ENCODE peak calls at places on chromosome 10, in nine cellular contexts. One of them, this sample, is unnamed. For H3K4me1, the result is how much of the 10 kb centered on the place peaks cover.

GRCh38 chr10:21336476-21337170 is 188.9 kb downstream of the SKIDA1 start:
- DNase-seq in left lung: peak
- DNase-seq in astrocyte: peak
- DNase-seq in transverse colon: no peak
- DNase-seq in A549: peak
- DNase-seq in psoas muscle: peak
- DNase-seq in colonic mucosa: no peak
- DNase-seq in tibial artery: peak
- DNase-seq in CD8-positive, alpha-beta T cell: no peak
- DNase-seq in this sample: peak

GRCh38 chr10:19576576-19576975 is 239.7 kb upstream of the PLXDC2 start:
- DNase-seq in left lung: no peak
- DNase-seq in astrocyte: no peak
- DNase-seq in transverse colon: no peak
- DNase-seq in A549: no peak
- DNase-seq in psoas muscle: no peak
- DNase-seq in colonic mucosa: no peak
- DNase-seq in tibial artery: no peak
- DNase-seq in CD8-positive, alpha-beta T cell: no peak
- DNase-seq in this sample: no peak

GRCh38 chr10:16602104-16602735 is 80.5 kb upstream of the C1QL3 start:
- DNase-seq in left lung: no peak
- DNase-seq in astrocyte: no peak
- DNase-seq in transverse colon: no peak
- DNase-seq in A549: no peak
- DNase-seq in psoas muscle: no peak
- DNase-seq in colonic mucosa: no peak
- DNase-seq in tibial artery: no peak
- DNase-seq in CD8-positive, alpha-beta T cell: no peak
- DNase-seq in this sample: no peak

GRCh38 chr10:20399789-20400188 is 497.3 kb downstream of the NEBL start:
- DNase-seq in left lung: no peak
- DNase-seq in astrocyte: no peak
- DNase-seq in transverse colon: no peak
- DNase-seq in A549: no peak
- DNase-seq in psoas muscle: no peak
- DNase-seq in colonic mucosa: no peak
- DNase-seq in tibial artery: no peak
- DNase-seq in CD8-positive, alpha-beta T cell: no peak
- DNase-seq in this sample: no peak

GRCh38 chr10:49254556-49255318 is 44.2 kb upstream of the C10orf71 start:
- DNase-seq in left lung: no peak
- DNase-seq in astrocyte: no peak
- DNase-seq in transverse colon: no peak
- DNase-seq in A549: no peak
- DNase-seq in psoas muscle: no peak
- DNase-seq in colonic mucosa: no peak
- DNase-seq in tibial artery: no peak
- DNase-seq in CD8-positive, alpha-beta T cell: peak
- DNase-seq in this sample: no peak

GRCh38 chr10:124322191-124322980 is 96.3 kb downstream of the OAT start:
- DNase-seq in left lung: no peak
- DNase-seq in astrocyte: no peak
- DNase-seq in transverse colon: no peak
- DNase-seq in A549: no peak
- DNase-seq in psoas muscle: no peak
- DNase-seq in colonic mucosa: no peak
- DNase-seq in tibial artery: no peak
- DNase-seq in CD8-positive, alpha-beta T cell: no peak
- DNase-seq in this sample: no peak

GRCh38 chr10:88555190-88555894 is 27.8 kb downstream of the RNLS start:
- DNase-seq in left lung: no peak
- DNase-seq in astrocyte: no peak
- DNase-seq in transverse colon: no peak
- DNase-seq in A549: no peak
- DNase-seq in psoas muscle: no peak
- DNase-seq in colonic mucosa: no peak
- DNase-seq in tibial artery: no peak
- DNase-seq in CD8-positive, alpha-beta T cell: no peak
- DNase-seq in this sample: no peak

GRCh38 chr10:49833162-49833561 is 71.0 kb upstream of the OGDHL start:
- DNase-seq in left lung: no peak
- DNase-seq in astrocyte: no peak
- DNase-seq in transverse colon: no peak
- DNase-seq in A549: no peak
- DNase-seq in psoas muscle: no peak
- DNase-seq in colonic mucosa: no peak
- DNase-seq in tibial artery: no peak
- DNase-seq in CD8-positive, alpha-beta T cell: no peak
- DNase-seq in this sample: no peak

GRCh38 chr10:115030483-115031200 is 62.5 kb upstream of the ATRNL1 start:
- DNase-seq in left lung: no peak
- DNase-seq in astrocyte: no peak
- DNase-seq in transverse colon: no peak
- DNase-seq in A549: no peak
- DNase-seq in psoas muscle: no peak
- DNase-seq in colonic mucosa: no peak
- DNase-seq in tibial artery: no peak
- DNase-seq in CD8-positive, alpha-beta T cell: no peak
- DNase-seq in this sample: no peak

GRCh38 chr10:46270086-46270811 is 16.5 kb upstream of the ANTXRL start:
- DNase-seq in left lung: no peak
- DNase-seq in astrocyte: no peak
- DNase-seq in transverse colon: no peak
- DNase-seq in A549: no peak
- DNase-seq in psoas muscle: no peak
- DNase-seq in colonic mucosa: no peak
- DNase-seq in tibial artery: no peak
- DNase-seq in CD8-positive, alpha-beta T cell: no peak
- DNase-seq in this sample: no peak
- H3K4me1 ChIP-seq in left lung: under half
- H3K4me1 ChIP-seq in astrocyte: under half
- H3K4me1 ChIP-seq in transverse colon: under half
- H3K4me1 ChIP-seq in A549: under half
- H3K4me1 ChIP-seq in psoas muscle: under half
- H3K4me1 ChIP-seq in colonic mucosa: under half
- H3K4me1 ChIP-seq in tibial artery: under half
- H3K4me1 ChIP-seq in CD8-positive, alpha-beta T cell: half or more
- H3K4me1 ChIP-seq in this sample: under half

DNA sequence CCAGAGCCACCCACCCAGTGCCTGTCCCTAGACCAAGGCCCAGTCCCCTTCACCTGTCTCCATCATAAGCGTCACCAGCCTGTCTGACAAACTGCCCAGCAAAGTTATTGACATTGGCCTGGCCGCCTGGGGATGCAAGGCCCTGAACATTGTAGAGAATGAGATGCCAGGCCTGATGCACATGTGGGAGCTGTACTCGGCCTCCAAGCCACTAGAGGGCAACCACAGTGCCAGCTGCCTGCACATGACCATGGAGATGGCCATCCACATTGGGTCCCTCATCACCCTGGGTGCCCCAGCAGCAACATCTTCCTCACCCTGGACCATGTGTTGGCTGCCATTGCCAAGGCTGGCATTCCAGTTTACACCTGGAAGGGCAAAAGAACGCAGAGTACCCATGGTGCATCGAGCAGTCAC is 63.7 kb upstream of the ANTXRL start:
- DNase-seq in left lung: no peak
- DNase-seq in astrocyte: no peak
- DNase-seq in transverse colon: no peak
- DNase-seq in A549: no peak
- DNase-seq in psoas muscle: no peak
- DNase-seq in colonic mucosa: peak
- DNase-seq in tibial artery: no peak
- DNase-seq in CD8-positive, alpha-beta T cell: no peak
- DNase-seq in this sample: no peak
- TF ChIP-seq CTCF in left lung: no peak
- TF ChIP-seq CTCF in astrocyte: no peak
- TF ChIP-seq CTCF in transverse colon: no peak
- TF ChIP-seq CTCF in A549: peak
- TF ChIP-seq CTCF in psoas muscle: no peak
- TF ChIP-seq CTCF in colonic mucosa: no peak
- TF ChIP-seq CTCF in tibial artery: no peak
- TF ChIP-seq CTCF in CD8-positive, alpha-beta T cell: no peak
- TF ChIP-seq CTCF in this sample: peak

DNA sequence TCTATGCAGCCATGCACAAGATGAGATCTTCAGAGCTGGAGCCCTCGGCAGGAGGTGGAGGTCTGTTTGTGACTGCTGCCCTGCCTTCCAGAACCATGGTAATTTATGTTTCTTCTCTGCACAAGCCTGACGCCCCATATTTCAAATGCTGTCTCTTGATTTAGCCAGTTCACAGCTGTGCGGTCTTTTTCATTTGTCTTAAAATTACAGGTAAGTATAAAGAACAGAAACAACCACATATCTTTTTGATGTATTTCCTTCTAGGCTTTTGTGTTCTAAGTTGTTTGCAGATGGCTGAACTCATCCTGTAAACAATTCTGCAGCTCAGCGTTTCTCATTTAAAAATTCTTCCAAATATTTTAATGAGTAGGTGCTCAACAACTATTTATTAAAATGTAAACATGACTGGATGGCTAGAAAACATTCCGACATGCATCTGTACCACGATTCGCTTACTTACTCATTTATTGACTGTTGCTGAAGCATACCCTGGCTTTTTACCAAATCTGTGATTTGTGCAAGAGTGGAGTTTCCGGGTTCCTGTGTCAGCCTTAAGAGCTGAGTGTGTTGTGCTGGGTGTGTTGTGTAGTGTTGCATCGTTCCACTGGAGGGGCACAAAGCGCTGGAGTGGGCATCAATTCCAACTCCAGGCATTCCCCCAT is 58.9 kb downstream of the PIP4K2A start:
- DNase-seq in left lung: no peak
- DNase-seq in astrocyte: peak
- DNase-seq in transverse colon: no peak
- DNase-seq in A549: peak
- DNase-seq in psoas muscle: no peak
- DNase-seq in colonic mucosa: no peak
- DNase-seq in tibial artery: no peak
- DNase-seq in CD8-positive, alpha-beta T cell: no peak
- DNase-seq in this sample: peak
- H3K4me1 ChIP-seq in left lung: half or more
- H3K4me1 ChIP-seq in astrocyte: under half
- H3K4me1 ChIP-seq in transverse colon: under half
- H3K4me1 ChIP-seq in A549: under half
- H3K4me1 ChIP-seq in psoas muscle: under half
- H3K4me1 ChIP-seq in colonic mucosa: under half
- H3K4me1 ChIP-seq in tibial artery: under half
- H3K4me1 ChIP-seq in CD8-positive, alpha-beta T cell: half or more
- H3K4me1 ChIP-seq in this sample: under half

DNA sequence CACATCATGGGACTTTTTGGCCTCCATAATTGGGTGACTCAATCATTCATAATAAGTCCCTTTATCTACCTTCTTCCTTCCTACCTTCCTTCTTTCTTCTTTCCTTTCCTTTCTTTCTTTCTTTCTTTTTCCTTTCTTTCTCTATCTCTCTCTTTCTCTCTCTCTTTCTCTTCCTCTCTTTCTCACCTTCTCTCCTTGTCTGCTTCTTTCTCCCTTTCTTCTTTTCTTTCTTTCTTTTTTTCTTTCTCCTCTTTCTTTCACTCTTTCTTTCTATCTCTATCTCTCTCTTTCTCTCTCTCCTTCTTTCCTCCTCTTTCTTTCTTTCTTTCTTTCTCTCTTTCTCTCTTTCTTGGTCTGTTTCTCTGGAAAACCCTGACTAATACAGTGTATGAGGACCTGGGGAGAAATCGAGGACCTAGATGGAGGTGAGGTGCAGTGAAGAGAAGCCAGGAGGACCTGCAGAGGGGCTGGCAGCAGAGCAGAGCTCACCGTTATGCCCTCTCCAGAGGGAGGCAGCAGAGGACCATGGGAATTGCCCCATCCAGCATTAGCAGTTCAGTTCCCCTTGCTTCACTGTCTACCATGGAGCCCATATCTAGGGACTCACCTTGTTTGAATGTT is 52.7 kb upstream of the BTRC start:
- DNase-seq in left lung: no peak
- DNase-seq in astrocyte: no peak
- DNase-seq in transverse colon: peak
- DNase-seq in A549: peak
- DNase-seq in psoas muscle: peak
- DNase-seq in colonic mucosa: peak
- DNase-seq in tibial artery: no peak
- DNase-seq in CD8-positive, alpha-beta T cell: no peak
- DNase-seq in this sample: peak
- TF ChIP-seq CTCF in left lung: no peak
- TF ChIP-seq CTCF in astrocyte: peak
- TF ChIP-seq CTCF in transverse colon: no peak
- TF ChIP-seq CTCF in A549: peak
- TF ChIP-seq CTCF in psoas muscle: peak
- TF ChIP-seq CTCF in colonic mucosa: peak
- TF ChIP-seq CTCF in tibial artery: no peak
- TF ChIP-seq CTCF in CD8-positive, alpha-beta T cell: peak
- TF ChIP-seq CTCF in this sample: peak

DNA sequence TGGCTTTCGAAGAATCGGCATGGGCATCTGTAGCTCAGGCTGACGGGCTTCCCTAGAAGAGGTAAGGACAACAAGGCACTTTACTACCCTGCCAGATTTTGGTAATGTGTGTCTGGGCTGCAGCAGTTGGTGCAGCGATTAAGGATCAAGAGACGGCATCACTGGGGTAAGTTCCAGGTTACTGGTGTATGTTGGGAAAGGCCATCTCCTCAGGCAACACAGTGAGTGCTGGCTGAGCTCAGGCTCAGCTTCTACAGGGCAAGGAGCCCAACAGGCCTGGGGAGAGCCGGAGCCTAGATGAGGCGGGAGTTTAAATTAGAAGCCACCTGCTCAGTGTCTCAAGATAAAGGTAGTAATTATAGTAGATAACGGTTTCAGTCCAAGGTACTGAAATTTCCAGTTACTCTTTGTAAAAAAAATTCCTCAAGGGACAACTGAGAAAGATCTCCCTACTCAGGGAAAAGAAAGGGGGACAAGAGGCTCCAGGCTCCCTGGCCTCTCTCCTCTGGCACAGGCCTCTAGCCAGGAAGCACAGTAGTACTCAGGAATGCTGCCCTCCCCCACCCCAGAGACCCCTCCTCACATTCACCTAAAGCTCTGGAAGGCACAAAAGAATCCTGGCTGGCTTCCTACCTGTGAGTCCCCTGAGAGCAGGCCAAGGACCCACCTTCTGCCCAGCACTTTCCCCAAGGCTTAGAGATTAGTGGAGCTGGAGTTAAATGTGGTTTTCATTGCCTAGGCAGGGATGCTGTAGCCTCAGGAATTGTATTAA is 3.9 kb downstream of the CXCL12 start:
- DNase-seq in left lung: no peak
- DNase-seq in astrocyte: no peak
- DNase-seq in transverse colon: no peak
- DNase-seq in A549: no peak
- DNase-seq in psoas muscle: no peak
- DNase-seq in colonic mucosa: no peak
- DNase-seq in tibial artery: peak
- DNase-seq in CD8-positive, alpha-beta T cell: no peak
- DNase-seq in this sample: no peak
- H3K4me1 ChIP-seq in left lung: under half
- H3K4me1 ChIP-seq in astrocyte: under half
- H3K4me1 ChIP-seq in transverse colon: under half
- H3K4me1 ChIP-seq in A549: under half
- H3K4me1 ChIP-seq in psoas muscle: half or more
- H3K4me1 ChIP-seq in colonic mucosa: under half
- H3K4me1 ChIP-seq in tibial artery: under half
- H3K4me1 ChIP-seq in CD8-positive, alpha-beta T cell: under half
- H3K4me1 ChIP-seq in this sample: under half

GRCh38 chr10:70052462-70053211 is at the start of gene MACROH2A2:
- DNase-seq in left lung: peak
- DNase-seq in astrocyte: peak
- DNase-seq in transverse colon: peak
- DNase-seq in A549: peak
- DNase-seq in psoas muscle: peak
- DNase-seq in colonic mucosa: peak
- DNase-seq in tibial artery: peak
- DNase-seq in CD8-positive, alpha-beta T cell: no peak
- DNase-seq in this sample: peak
- TF ChIP-seq CTCF in left lung: no peak
- TF ChIP-seq CTCF in astrocyte: no peak
- TF ChIP-seq CTCF in transverse colon: no peak
- TF ChIP-seq CTCF in A549: peak
- TF ChIP-seq CTCF in psoas muscle: peak
- TF ChIP-seq CTCF in colonic mucosa: peak
- TF ChIP-seq CTCF in tibial artery: peak
- TF ChIP-seq CTCF in CD8-positive, alpha-beta T cell: no peak
- TF ChIP-seq CTCF in this sample: peak

This sample was measured in foreskin keratinocyte.